ENCODE peak calls at places on chromosomes 11 and 22, in five cellular contexts. One of them, this sample, is unnamed.

GRCh38 chr11:64123102-64123434 is 42.8 kb downstream of the MACROD1 start:
- DNase-seq in cardiac muscle cell: no peak
- DNase-seq in IMR-90: no peak
- DNase-seq in glutamatergic neuron: no peak
- DNase-seq in OCI-LY7: no peak
- DNase-seq in this sample: no peak

GRCh38 chr11:11760838-11761237 is 80.9 kb upstream of the USP47 start:
- DNase-seq in OCI-LY7: no peak
- DNase-seq in cardiac muscle cell: no peak
- DNase-seq in glutamatergic neuron: no peak
- DNase-seq in IMR-90: no peak
- DNase-seq in this sample: no peak

GRCh38 chr11:131579932-131580387 is 209.5 kb downstream of the NTM start:
- DNase-seq in cardiac muscle cell: peak; percentile 24
- DNase-seq in OCI-LY7: peak; percentile 3
- DNase-seq in IMR-90: peak; percentile 40
- DNase-seq in glutamatergic neuron: peak; percentile 77
- DNase-seq in this sample: peak; percentile 63

GRCh38 chr11:17798253-17798652 is 63.7 kb downstream of the KCNC1 start:
- DNase-seq in cardiac muscle cell: no peak
- DNase-seq in IMR-90: no peak
- DNase-seq in OCI-LY7: no peak
- DNase-seq in glutamatergic neuron: no peak
- DNase-seq in this sample: no peak

GRCh38 chr11:122661182-122661945 is 5.8 kb downstream of the UBASH3B start:
- DNase-seq in OCI-LY7: no peak
- DNase-seq in cardiac muscle cell: no peak
- DNase-seq in glutamatergic neuron: no peak
- DNase-seq in IMR-90: peak; percentile 83
- DNase-seq in this sample: peak; percentile 93

GRCh38 chr11:36492724-36493304 is 17.3 kb downstream of the TRAF6 start:
- DNase-seq in OCI-LY7: peak; percentile 69
- DNase-seq in cardiac muscle cell: peak; percentile 71
- DNase-seq in glutamatergic neuron: no peak
- DNase-seq in IMR-90: peak; percentile 63
- DNase-seq in this sample: peak; percentile 25

GRCh38 chr22:34800265-34800664 is 265.7 kb upstream of the ISX start:
- DNase-seq in glutamatergic neuron: no peak
- DNase-seq in IMR-90: no peak
- DNase-seq in cardiac muscle cell: no peak
- DNase-seq in OCI-LY7: no peak
- DNase-seq in this sample: no peak

GRCh38 chr11:60971520-60971919 is at the start of gene CD6:
- DNase-seq in OCI-LY7: no peak
- DNase-seq in glutamatergic neuron: no peak
- DNase-seq in IMR-90: no peak
- DNase-seq in cardiac muscle cell: no peak
- DNase-seq in this sample: no peak

GRCh38 chr22:50641696-50642607 is 14.0 kb upstream of the ARSA start:
- DNase-seq in IMR-90: peak; percentile 32
- DNase-seq in OCI-LY7: peak; percentile 37
- DNase-seq in cardiac muscle cell: peak; percentile 75
- DNase-seq in glutamatergic neuron: no peak
- DNase-seq in this sample: no peak

GRCh38 chr11:64762916-64763803 is 3.4 kb upstream of the PYGM start:
- DNase-seq in glutamatergic neuron: no peak
- DNase-seq in IMR-90: peak; percentile 79
- DNase-seq in cardiac muscle cell: peak; percentile 68
- DNase-seq in OCI-LY7: peak; percentile 77
- DNase-seq in this sample: peak; percentile 59

GRCh38 chr11:1867381-1867780 is 14.5 kb downstream of the LSP1 start:
- DNase-seq in glutamatergic neuron: no peak
- DNase-seq in cardiac muscle cell: no peak
- DNase-seq in OCI-LY7: no peak
- DNase-seq in IMR-90: no peak
- DNase-seq in this sample: no peak

GRCh38 chr22:39596601-39597000 is 26.0 kb downstream of the CACNA1I start:
- DNase-seq in OCI-LY7: no peak
- DNase-seq in cardiac muscle cell: no peak
- DNase-seq in glutamatergic neuron: no peak
- DNase-seq in IMR-90: no peak
- DNase-seq in this sample: no peak

GRCh38 chr11:60913793-60914619 is at the start of gene TMEM109:
- DNase-seq in IMR-90: peak; percentile 86
- DNase-seq in OCI-LY7: peak; percentile 91
- DNase-seq in glutamatergic neuron: peak; percentile 90
- DNase-seq in cardiac muscle cell: peak; percentile 92
- DNase-seq in this sample: peak; percentile 80

GRCh38 chr11:26188559-26188958 is 143.4 kb upstream of the ANO3 start:
- DNase-seq in cardiac muscle cell: peak; percentile 27
- DNase-seq in OCI-LY7: no peak
- DNase-seq in glutamatergic neuron: no peak
- DNase-seq in IMR-90: peak; percentile 10
- DNase-seq in this sample: peak; percentile 15

GRCh38 chr11:1158681-1159525 is 1.1 kb downstream of the MUC5AC start:
- DNase-seq in IMR-90: no peak
- DNase-seq in cardiac muscle cell: no peak
- DNase-seq in OCI-LY7: no peak
- DNase-seq in glutamatergic neuron: no peak
- DNase-seq in this sample: no peak

GRCh38 chr11:35550374-35551036 is 25.1 kb upstream of the PAMR1 start:
- DNase-seq in glutamatergic neuron: no peak
- DNase-seq in OCI-LY7: no peak
- DNase-seq in cardiac muscle cell: no peak
- DNase-seq in IMR-90: peak; percentile 55
- DNase-seq in this sample: peak; percentile 52

GRCh38 chr22:19565921-19566598 is 41.9 kb upstream of the CLDN5 start:
- DNase-seq in glutamatergic neuron: no peak
- DNase-seq in IMR-90: no peak
- DNase-seq in cardiac muscle cell: no peak
- DNase-seq in OCI-LY7: no peak
- DNase-seq in this sample: peak; percentile 29

GRCh38 chr11:1672613-1673400 is 24.2 kb upstream of the KRTAP5-6 start:
- DNase-seq in IMR-90: no peak
- DNase-seq in glutamatergic neuron: no peak
- DNase-seq in cardiac muscle cell: no peak
- DNase-seq in OCI-LY7: no peak
- DNase-seq in this sample: no peak

GRCh38 chr11:12321217-12321937 is 56.0 kb upstream of the PARVA start:
- DNase-seq in cardiac muscle cell: no peak
- DNase-seq in glutamatergic neuron: no peak
- DNase-seq in IMR-90: peak; percentile 52
- DNase-seq in OCI-LY7: no peak
- DNase-seq in this sample: no peak

GRCh38 chr11:110573411-110573810 is 138.8 kb downstream of the ARHGAP20 start:
- DNase-seq in IMR-90: no peak
- DNase-seq in OCI-LY7: no peak
- DNase-seq in glutamatergic neuron: no peak
- DNase-seq in cardiac muscle cell: no peak
- DNase-seq in this sample: no peak

GRCh38 chr22:25759825-25760231 is 17.8 kb downstream of the MYO18B start:
- DNase-seq in OCI-LY7: no peak
- DNase-seq in glutamatergic neuron: no peak
- DNase-seq in cardiac muscle cell: peak; percentile 95
- DNase-seq in IMR-90: peak; percentile 90
- DNase-seq in this sample: peak; percentile 54

GRCh38 chr11:71453021-71453910 is at the start of gene NADSYN1:
- DNase-seq in IMR-90: peak; percentile 87
- DNase-seq in glutamatergic neuron: peak; percentile 99
- DNase-seq in OCI-LY7: peak; percentile 97
- DNase-seq in cardiac muscle cell: peak; percentile 95
- DNase-seq in this sample: peak; percentile 91

GRCh38 chr11:71453911-71454304 is 905 bp downstream of the NADSYN1 start:
- DNase-seq in glutamatergic neuron: no peak
- DNase-seq in cardiac muscle cell: no peak
- DNase-seq in IMR-90: no peak
- DNase-seq in OCI-LY7: no peak
- DNase-seq in this sample: no peak

GRCh38 chr11:71456294-71456693 is 3.3 kb downstream of the NADSYN1 start:
- DNase-seq in OCI-LY7: no peak
- DNase-seq in glutamatergic neuron: no peak
- DNase-seq in IMR-90: no peak
- DNase-seq in cardiac muscle cell: no peak
- DNase-seq in this sample: no peak

GRCh38 chr11:71452354-71453020 is 516 bp upstream of the NADSYN1 start:
- DNase-seq in cardiac muscle cell: peak; percentile 61
- DNase-seq in glutamatergic neuron: peak; percentile 51
- DNase-seq in OCI-LY7: peak; percentile 70
- DNase-seq in IMR-90: peak; percentile 35
- DNase-seq in this sample: no peak

GRCh38 chr11:71454470-71455113 is 1.6 kb downstream of the NADSYN1 start:
- DNase-seq in OCI-LY7: peak; percentile 44
- DNase-seq in glutamatergic neuron: no peak
- DNase-seq in IMR-90: no peak
- DNase-seq in cardiac muscle cell: no peak
- DNase-seq in this sample: no peak
- TF ChIP-seq CTCF in OCI-LY7: peak; percentile 69
- TF ChIP-seq CTCF in glutamatergic neuron: no peak
- TF ChIP-seq CTCF in IMR-90: no peak
- TF ChIP-seq CTCF in cardiac muscle cell: no peak
- TF ChIP-seq CTCF in this sample: no peak

GRCh38 chr11:32333335-32333991 is 101.9 kb downstream of the WT1 start:
- DNase-seq in IMR-90: peak; percentile 24
- DNase-seq in cardiac muscle cell: peak; percentile 76
- DNase-seq in OCI-LY7: no peak
- DNase-seq in glutamatergic neuron: peak; percentile 70
- DNase-seq in this sample: no peak
- TF ChIP-seq CTCF in IMR-90: no peak
- TF ChIP-seq CTCF in cardiac muscle cell: peak; percentile 62
- TF ChIP-seq CTCF in OCI-LY7: no peak
- TF ChIP-seq CTCF in glutamatergic neuron: no peak
- TF ChIP-seq CTCF in this sample: no peak

GRCh38 chr11:71372693-71373657 is 75.2 kb downstream of the DHCR7 start:
- DNase-seq in OCI-LY7: peak; percentile 77
- DNase-seq in IMR-90: peak; percentile 50
- DNase-seq in cardiac muscle cell: peak; percentile 37
- DNase-seq in glutamatergic neuron: no peak
- DNase-seq in this sample: peak; percentile 32
- TF ChIP-seq CTCF in OCI-LY7: peak; percentile 77
- TF ChIP-seq CTCF in IMR-90: peak; percentile 65
- TF ChIP-seq CTCF in cardiac muscle cell: peak; percentile 38
- TF ChIP-seq CTCF in glutamatergic neuron: peak; percentile 15
- TF ChIP-seq CTCF in this sample: peak; percentile 67

DNA sequence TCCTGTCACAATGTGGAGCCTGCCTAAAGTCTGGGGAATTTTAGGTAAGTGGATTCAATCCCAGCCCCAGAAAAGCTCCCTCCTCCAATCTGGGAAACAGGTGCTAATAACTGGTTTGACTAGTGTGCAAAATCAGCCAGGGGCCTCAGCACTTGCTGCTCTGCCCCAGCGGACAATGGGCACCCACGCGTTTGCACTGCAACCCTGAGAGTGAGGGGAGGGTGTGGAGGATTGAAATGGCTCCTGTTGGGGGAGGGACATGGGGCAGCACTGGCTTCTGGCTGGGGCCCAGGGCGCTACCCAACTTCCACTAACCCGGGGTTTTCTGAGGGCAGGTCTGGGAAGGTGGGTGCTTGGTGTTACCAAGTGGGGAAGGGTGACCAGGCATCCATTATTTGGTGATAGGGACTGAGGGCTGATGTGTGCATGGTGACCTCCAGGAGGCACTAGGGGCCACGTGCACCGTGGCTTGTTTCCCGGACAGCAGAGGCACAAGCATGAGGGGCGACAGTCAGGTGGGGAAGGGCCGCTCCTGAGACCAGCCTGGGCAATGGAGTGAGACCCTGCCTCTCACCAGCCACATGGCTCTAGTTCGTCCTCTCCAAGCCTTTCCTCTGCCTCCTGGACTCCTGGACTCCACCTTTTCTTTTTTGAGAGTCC is 4.3 kb upstream of the PNPLA5 start:
- DNase-seq in glutamatergic neuron: no peak
- DNase-seq in IMR-90: no peak
- DNase-seq in cardiac muscle cell: no peak
- DNase-seq in OCI-LY7: no peak
- DNase-seq in this sample: no peak
- TF ChIP-seq CTCF in glutamatergic neuron: no peak
- TF ChIP-seq CTCF in IMR-90: no peak
- TF ChIP-seq CTCF in cardiac muscle cell: no peak
- TF ChIP-seq CTCF in OCI-LY7: no peak
- TF ChIP-seq CTCF in this sample: peak; percentile 29

GRCh38 chr11:132942611-132943324 is 589.5 kb downstream of the OPCML start:
- DNase-seq in cardiac muscle cell: no peak
- DNase-seq in glutamatergic neuron: peak; percentile 50
- DNase-seq in IMR-90: no peak
- DNase-seq in OCI-LY7: no peak
- DNase-seq in this sample: no peak

GRCh38 chr11:132944557-132944920 is 587.8 kb downstream of the OPCML start:
- DNase-seq in OCI-LY7: no peak
- DNase-seq in cardiac muscle cell: no peak
- DNase-seq in glutamatergic neuron: no peak
- DNase-seq in IMR-90: no peak
- DNase-seq in this sample: no peak

GRCh38 chr11:132941761-132942160 is 590.5 kb downstream of the OPCML start:
- DNase-seq in cardiac muscle cell: no peak
- DNase-seq in OCI-LY7: no peak
- DNase-seq in IMR-90: no peak
- DNase-seq in glutamatergic neuron: no peak
- DNase-seq in this sample: no peak

GRCh38 chr11:132943325-132943736 is 589.0 kb downstream of the OPCML start:
- DNase-seq in cardiac muscle cell: no peak
- DNase-seq in OCI-LY7: no peak
- DNase-seq in glutamatergic neuron: no peak
- DNase-seq in IMR-90: no peak
- DNase-seq in this sample: no peak

GRCh38 chr11:132943737-132944556 is 588.4 kb downstream of the OPCML start:
- DNase-seq in cardiac muscle cell: no peak
- DNase-seq in OCI-LY7: no peak
- DNase-seq in IMR-90: no peak
- DNase-seq in glutamatergic neuron: peak; percentile 36
- DNase-seq in this sample: no peak
- TF ChIP-seq CTCF in cardiac muscle cell: peak; percentile 21
- TF ChIP-seq CTCF in OCI-LY7: no peak
- TF ChIP-seq CTCF in IMR-90: no peak
- TF ChIP-seq CTCF in glutamatergic neuron: no peak
- TF ChIP-seq CTCF in this sample: no peak

DNA sequence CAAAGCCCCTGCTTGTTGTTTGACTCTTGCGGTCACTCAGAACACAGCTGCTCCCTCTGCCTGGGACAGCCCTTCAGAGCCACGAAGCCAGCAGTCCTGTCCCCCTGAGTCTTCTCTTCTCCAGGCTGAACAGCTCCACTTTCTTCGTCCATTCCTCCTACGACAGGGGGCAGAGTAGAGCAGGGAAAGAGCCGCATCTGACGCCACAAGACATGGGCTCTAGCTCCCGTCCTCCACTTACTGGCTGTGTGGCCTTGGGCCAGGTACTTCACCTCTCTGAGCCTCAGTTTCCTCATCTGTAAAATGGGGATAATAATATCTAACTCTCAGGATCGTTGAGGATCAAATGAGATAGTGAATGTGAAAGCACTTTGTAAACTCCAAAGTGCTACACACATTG is 29.9 kb downstream of the CHRDL2 start:
- DNase-seq in IMR-90: no peak
- DNase-seq in glutamatergic neuron: no peak
- DNase-seq in OCI-LY7: peak; percentile 8
- DNase-seq in cardiac muscle cell: no peak
- DNase-seq in this sample: no peak
- TF ChIP-seq CTCF in IMR-90: peak; percentile 22
- TF ChIP-seq CTCF in glutamatergic neuron: no peak
- TF ChIP-seq CTCF in OCI-LY7: peak; percentile 51
- TF ChIP-seq CTCF in cardiac muscle cell: peak; percentile 29
- TF ChIP-seq CTCF in this sample: peak; percentile 23

GRCh38 chr11:32874144-32874543 is 18.5 kb upstream of the QSER1 start:
- DNase-seq in OCI-LY7: no peak
- DNase-seq in IMR-90: no peak
- DNase-seq in glutamatergic neuron: no peak
- DNase-seq in cardiac muscle cell: no peak
- DNase-seq in this sample: no peak

GRCh38 chr11:32870676-32871075 is 21.9 kb upstream of the QSER1 start:
- DNase-seq in IMR-90: no peak
- DNase-seq in cardiac muscle cell: peak; percentile 14
- DNase-seq in glutamatergic neuron: peak; percentile 27
- DNase-seq in OCI-LY7: peak; percentile 48
- DNase-seq in this sample: no peak
- TF ChIP-seq CTCF in IMR-90: peak; percentile 12
- TF ChIP-seq CTCF in cardiac muscle cell: peak; percentile 24
- TF ChIP-seq CTCF in glutamatergic neuron: no peak
- TF ChIP-seq CTCF in OCI-LY7: peak; percentile 68
- TF ChIP-seq CTCF in this sample: peak; percentile 49